ENCODE peak calls at places on chromosomes 11 and 22, in four cellular contexts. One of them, this sample, is unnamed.

GRCh38 chr11:93718057-93718563 is 23.2 kb downstream of the TAF1D start:
- DNase-seq in cardiac fibroblast: no peak
- DNase-seq in activated naive CD4-positive, alpha-beta T cell treated with anti-CD3 and anti-CD28 coated beads, Interleukin-2, amount 10 ng/mL, durations not matched to agents 7 days and 5 days: no peak
- DNase-seq in stimulated activated CD4-positive, alpha-beta T cell treated with anti-CD3 and anti-CD28 coated beads, Interleukin-4, amount 100 ng/mL, for 24 hours: no peak
- DNase-seq in this sample: no peak

GRCh38 chr11:64088159-64089026 is 52.7 kb downstream of the FLRT1 start:
- DNase-seq in cardiac fibroblast: no peak
- DNase-seq in activated naive CD4-positive, alpha-beta T cell treated with anti-CD3 and anti-CD28 coated beads, Interleukin-2, amount 10 ng/mL, durations not matched to agents 7 days and 5 days: no peak
- DNase-seq in stimulated activated CD4-positive, alpha-beta T cell treated with anti-CD3 and anti-CD28 coated beads, Interleukin-4, amount 100 ng/mL, for 24 hours: no peak
- DNase-seq in this sample: no peak

GRCh38 chr11:93521086-93521485 is 22.1 kb downstream of the SMCO4 start:
- DNase-seq in cardiac fibroblast: no peak
- DNase-seq in activated naive CD4-positive, alpha-beta T cell treated with anti-CD3 and anti-CD28 coated beads, Interleukin-2, amount 10 ng/mL, durations not matched to agents 7 days and 5 days: no peak
- DNase-seq in stimulated activated CD4-positive, alpha-beta T cell treated with anti-CD3 and anti-CD28 coated beads, Interleukin-4, amount 100 ng/mL, for 24 hours: no peak
- DNase-seq in this sample: peak; percentile 49

GRCh38 chr22:37417737-37418348 is 9.4 kb downstream of the ELFN2 start:
- DNase-seq in cardiac fibroblast: no peak
- DNase-seq in activated naive CD4-positive, alpha-beta T cell treated with anti-CD3 and anti-CD28 coated beads, Interleukin-2, amount 10 ng/mL, durations not matched to agents 7 days and 5 days: no peak
- DNase-seq in stimulated activated CD4-positive, alpha-beta T cell treated with anti-CD3 and anti-CD28 coated beads, Interleukin-4, amount 100 ng/mL, for 24 hours: no peak
- DNase-seq in this sample: no peak

GRCh38 chr22:41699264-41700104 is at the start of gene MEI1:
- DNase-seq in cardiac fibroblast: peak; percentile 78
- DNase-seq in activated naive CD4-positive, alpha-beta T cell treated with anti-CD3 and anti-CD28 coated beads, Interleukin-2, amount 10 ng/mL, durations not matched to agents 7 days and 5 days: peak; percentile 91
- DNase-seq in stimulated activated CD4-positive, alpha-beta T cell treated with anti-CD3 and anti-CD28 coated beads, Interleukin-4, amount 100 ng/mL, for 24 hours: peak; percentile 93
- DNase-seq in this sample: peak; percentile 87

GRCh38 chr11:33320814-33321330 is 63.7 kb downstream of the HIPK3 start:
- DNase-seq in cardiac fibroblast: no peak
- DNase-seq in activated naive CD4-positive, alpha-beta T cell treated with anti-CD3 and anti-CD28 coated beads, Interleukin-2, amount 10 ng/mL, durations not matched to agents 7 days and 5 days: no peak
- DNase-seq in stimulated activated CD4-positive, alpha-beta T cell treated with anti-CD3 and anti-CD28 coated beads, Interleukin-4, amount 100 ng/mL, for 24 hours: no peak
- DNase-seq in this sample: no peak

GRCh38 chr11:47858169-47858543 is 10.0 kb upstream of the NUP160 start:
- DNase-seq in cardiac fibroblast: peak; percentile 89
- DNase-seq in activated naive CD4-positive, alpha-beta T cell treated with anti-CD3 and anti-CD28 coated beads, Interleukin-2, amount 10 ng/mL, durations not matched to agents 7 days and 5 days: no peak
- DNase-seq in stimulated activated CD4-positive, alpha-beta T cell treated with anti-CD3 and anti-CD28 coated beads, Interleukin-4, amount 100 ng/mL, for 24 hours: no peak
- DNase-seq in this sample: no peak

GRCh38 chr11:104225047-104225446 is 61.1 kb upstream of the PDGFD start:
- DNase-seq in cardiac fibroblast: no peak
- DNase-seq in activated naive CD4-positive, alpha-beta T cell treated with anti-CD3 and anti-CD28 coated beads, Interleukin-2, amount 10 ng/mL, durations not matched to agents 7 days and 5 days: no peak
- DNase-seq in stimulated activated CD4-positive, alpha-beta T cell treated with anti-CD3 and anti-CD28 coated beads, Interleukin-4, amount 100 ng/mL, for 24 hours: no peak
- DNase-seq in this sample: no peak

GRCh38 chr11:65429069-65429681 is 6.6 kb downstream of the NEAT1 start:
- DNase-seq in cardiac fibroblast: peak; percentile 88
- DNase-seq in activated naive CD4-positive, alpha-beta T cell treated with anti-CD3 and anti-CD28 coated beads, Interleukin-2, amount 10 ng/mL, durations not matched to agents 7 days and 5 days: peak; percentile 34
- DNase-seq in stimulated activated CD4-positive, alpha-beta T cell treated with anti-CD3 and anti-CD28 coated beads, Interleukin-4, amount 100 ng/mL, for 24 hours: no peak
- DNase-seq in this sample: no peak

GRCh38 chr11:118649941-118650340 is 29.5 kb downstream of the TREH start:
- DNase-seq in cardiac fibroblast: no peak
- DNase-seq in activated naive CD4-positive, alpha-beta T cell treated with anti-CD3 and anti-CD28 coated beads, Interleukin-2, amount 10 ng/mL, durations not matched to agents 7 days and 5 days: no peak
- DNase-seq in stimulated activated CD4-positive, alpha-beta T cell treated with anti-CD3 and anti-CD28 coated beads, Interleukin-4, amount 100 ng/mL, for 24 hours: no peak
- DNase-seq in this sample: no peak

This sample was measured in T-helper 2 cell treated with Interferon-gamma antibody and Interleukin-4, amounts not matched to agents 5 μg/mL and 100 μg/mL, for 36 hours.